ENCODE peak calls at places on chromosomes 11 and 22, in five cellular contexts. X is OCI-LY7, P is RWPE1, H is AG09319, C is transverse colon. A is an unnamed sample.

GRCh38 chr11:1744137-1744878 is 6.1 kb downstream of the IFITM10 start:
- DNase-seq in X (no peak), P (no peak), H (no peak), C (no peak), A (no peak)

GRCh38 chr11:9760180-9760550 is 96.3 kb downstream of the SWAP70 start:
- DNase-seq in X (no peak), P (no peak), H (peak), C (peak), A (no peak)

GRCh38 chr11:93842461-93842860 is 8.0 kb downstream of the VSTM5 start:
- DNase-seq in X (no peak), P (peak), H (peak), C (peak), A (no peak)

GRCh38 chr11:79168530-79169110 is 272.2 kb downstream of the TENM4 start:
- DNase-seq in X (no peak), P (peak), H (no peak), C (no peak), A (no peak)

GRCh38 chr11:115581871-115582639 is 77.8 kb upstream of the CADM1 start:
- DNase-seq in X (no peak), P (peak), H (no peak), C (peak), A (no peak)

GRCh38 chr11:11841121-11841604 is 609 bp upstream of the USP47 start:
- DNase-seq in X (no peak), P (no peak), H (no peak), C (peak), A (no peak)

GRCh38 chr11:16786131-16786530 is 47.7 kb downstream of the C11orf58 start:
- DNase-seq in X (no peak), P (no peak), H (no peak), C (no peak), A (no peak)

GRCh38 chr22:19789828-19790227 is 29.2 kb downstream of the TBX1 start:
- DNase-seq in X (no peak), P (no peak), H (no peak), C (no peak), A (no peak)

GRCh38 chr11:72814831-72815618 is 814 bp downstream of the ATG16L2 start:
- DNase-seq in X (peak), P (no peak), H (no peak), C (peak), A (peak)

GRCh38 chr11:1024597-1025409 is 11.7 kb downstream of the MUC6 start:
- DNase-seq in X (no peak), P (no peak), H (no peak), C (no peak), A (no peak)

GRCh38 chr11:66975403-66976047 is 421 bp downstream of the C11orf86 start:
- DNase-seq in X (no peak), P (no peak), H (no peak), C (no peak), A (no peak)

GRCh38 chr11:130827697-130828377 is 88.4 kb downstream of the SNX19 start:
- DNase-seq in X (no peak), P (peak), H (no peak), C (peak), A (peak)

GRCh38 chr11:9362393-9362863 is 22.0 kb upstream of the IPO7 start:
- DNase-seq in X (no peak), P (no peak), H (no peak), C (no peak), A (no peak)

GRCh38 chr11:73271936-73272679 is at the start of gene P2RY6:
- DNase-seq in X (no peak), P (peak), H (no peak), C (peak), A (no peak)

GRCh38 chr22:21632237-21632895 is at the start of gene CCDC116:
- DNase-seq in X (peak), P (no peak), H (no peak), C (peak), A (no peak)

GRCh38 chr11:15933896-15934625 is 422.3 kb downstream of the SOX6 start:
- DNase-seq in X (no peak), P (no peak), H (no peak), C (no peak), A (no peak)

GRCh38 chr11:67582026-67582425 is 1.6 kb upstream of the GSTP1 start:
- DNase-seq in X (no peak), P (no peak), H (no peak), C (no peak), A (no peak)

GRCh38 chr11:73570415-73571114 is 27.3 kb downstream of the FAM168A start:
- DNase-seq in X (no peak), P (peak), H (no peak), C (no peak), A (no peak)

GRCh38 chr11:30527566-30527965 is 58.6 kb downstream of the MPPED2 start:
- DNase-seq in X (no peak), P (no peak), H (no peak), C (no peak), A (no peak)

GRCh38 chr11:78575478-78575877 is 814 bp upstream of the NARS2 start:
- DNase-seq in X (no peak), P (no peak), H (no peak), C (no peak), A (no peak)

GRCh38 chr11:99275521-99275920 is 254.8 kb downstream of the CNTN5 start:
- DNase-seq in X (no peak), P (no peak), H (no peak), C (no peak), A (no peak)

GRCh38 chr22:45686842-45687241 is 15.2 kb downstream of the ATXN10 start:
- DNase-seq in X (no peak), P (no peak), H (no peak), C (no peak), A (no peak)

GRCh38 chr11:46299425-46300067 is 22.1 kb downstream of the CREB3L1 start:
- DNase-seq in X (no peak), P (no peak), H (no peak), C (no peak), A (no peak)

GRCh38 chr22:40855104-40855959 is 1.1 kb downstream of the ST13 start:
- DNase-seq in X (no peak), P (no peak), H (no peak), C (no peak), A (no peak)

GRCh38 chr11:114262681-114263509 is 33.3 kb upstream of the NNMT start:
- DNase-seq in X (peak), P (peak), H (peak), C (no peak), A (peak)

GRCh38 chr11:8034604-8035224 is 46.3 kb upstream of the TUB start:
- DNase-seq in X (no peak), P (no peak), H (no peak), C (no peak), A (no peak)

GRCh38 chr11:2775626-2776350 is 76.0 kb upstream of the KCNQ1OT1 start:
- DNase-seq in X (no peak), P (no peak), H (no peak), C (no peak), A (peak)
- TF ChIP-seq CTCF in X (no peak), P (no peak), H (no peak), C (no peak), A (no peak)

GRCh38 chr11:128465946-128466688 is 121.2 kb downstream of the ETS1 start:
- DNase-seq in X (no peak), P (no peak), H (no peak), C (no peak), A (no peak)

GRCh38 chr11:128468106-128468505 is 119.3 kb downstream of the ETS1 start:
- DNase-seq in X (no peak), P (no peak), H (no peak), C (no peak), A (no peak)

GRCh38 chr11:128467041-128467440 is 120.3 kb downstream of the ETS1 start:
- DNase-seq in X (no peak), P (no peak), H (no peak), C (no peak), A (no peak)

GRCh38 chr11:128469220-128469619 is 118.1 kb downstream of the ETS1 start:
- DNase-seq in X (peak), P (no peak), H (no peak), C (peak), A (no peak)

DNA sequence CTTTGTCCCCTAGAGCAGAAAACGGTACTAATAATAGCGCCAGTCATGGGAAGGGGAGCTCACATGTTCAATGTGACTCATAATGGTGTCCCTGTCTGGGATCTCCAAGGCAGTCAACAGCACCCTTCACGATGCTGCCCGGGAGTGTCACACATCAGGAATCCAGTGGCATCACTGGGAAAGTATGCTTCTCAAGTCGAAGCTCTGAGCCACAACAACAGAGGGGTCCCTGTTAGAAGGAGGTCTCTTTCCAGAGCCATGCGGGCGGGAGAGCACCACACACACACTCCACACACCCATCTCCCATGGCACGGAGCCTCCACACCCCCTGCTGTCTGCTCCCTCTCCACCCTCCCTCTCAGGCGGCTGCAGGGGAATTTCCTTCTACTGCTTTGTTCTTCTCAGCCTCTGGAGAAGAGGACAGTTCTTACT is 119.7 kb downstream of the ETS1 start:
- DNase-seq in X (no peak), P (peak), H (peak), C (no peak), A (no peak)
- TF ChIP-seq CTCF in X (no peak), P (no peak), H (peak), C (no peak), A (no peak)

DNA sequence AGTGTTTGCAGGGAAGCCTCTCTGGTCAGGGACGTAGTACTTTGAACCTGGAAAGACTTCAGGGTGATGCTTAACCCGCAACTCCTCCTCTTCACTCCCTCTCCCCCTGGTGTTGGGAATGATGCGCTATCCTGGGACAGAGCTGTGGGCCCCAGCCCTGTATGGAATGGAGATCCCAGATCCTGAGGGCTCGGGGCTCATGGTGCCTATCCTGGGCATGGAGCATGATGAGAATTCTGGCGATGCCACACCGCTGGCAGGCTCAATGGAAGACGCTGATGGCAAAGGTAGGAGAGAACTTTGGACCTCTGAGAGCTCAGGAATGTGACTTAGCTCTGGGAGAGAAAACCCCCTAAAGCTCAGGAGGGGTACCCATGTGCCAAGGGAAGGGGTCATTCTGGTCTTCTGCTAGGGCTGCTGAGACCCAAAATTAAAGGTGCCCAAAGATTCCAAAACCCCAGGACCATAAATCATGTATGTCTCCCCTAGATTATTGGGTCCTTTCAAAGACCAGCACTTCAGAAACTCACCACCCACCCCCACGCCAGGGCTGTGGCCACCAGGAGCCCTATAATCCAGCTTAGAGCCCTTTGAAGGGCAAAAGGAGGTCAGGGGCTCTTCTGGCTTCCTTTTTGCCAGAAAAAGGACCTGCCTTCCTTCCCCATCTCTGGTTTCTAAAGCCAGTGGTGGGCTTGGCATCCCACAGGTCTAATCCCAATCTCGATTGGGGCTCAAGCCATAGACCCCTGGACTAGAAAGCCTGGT is 52.5 kb downstream of the BTG4 start:
- DNase-seq in X (no peak), P (no peak), H (no peak), C (no peak), A (no peak)
- TF ChIP-seq CTCF in X (no peak), P (no peak), H (no peak), C (no peak), A (no peak)

DNA sequence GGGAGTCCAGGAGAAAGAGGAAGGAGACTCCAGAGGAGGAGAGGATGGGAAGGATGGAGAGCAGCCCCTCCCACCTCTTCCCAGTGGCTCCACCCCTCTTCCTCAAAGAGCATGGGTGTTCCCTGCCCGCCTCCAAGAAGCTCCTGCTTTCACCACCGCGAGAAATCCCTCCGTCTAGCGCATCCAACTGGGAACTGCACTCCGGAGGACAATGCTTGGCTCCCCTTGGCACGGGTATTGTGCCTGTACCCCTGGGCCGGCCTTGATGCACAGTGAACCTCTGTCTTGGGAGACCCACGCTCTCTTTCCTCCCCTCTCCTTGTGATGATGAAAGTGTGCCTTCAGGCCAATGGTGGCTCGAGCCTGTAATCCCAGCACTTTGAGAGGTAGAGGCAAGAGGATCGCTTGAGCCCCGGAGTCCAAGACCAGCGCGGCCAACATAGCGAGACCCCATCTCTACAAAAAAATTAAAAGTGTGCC is 14.9 kb upstream of the ADA2 start:
- DNase-seq in X (no peak), P (no peak), H (no peak), C (no peak), A (peak)
- TF ChIP-seq CTCF in X (no peak), P (no peak), H (no peak), C (no peak), A (peak)

A was measured in endothelial cell.